ENCODE peak calls at places on chromosomes 4 and X, in eight cellular contexts. S, F, J, X, C, N, Z and Q are unnamed samples. For H3K4me1, the result is how much of the 10 kb centered on the place peaks cover.

GRCh38 chr4:146104541-146104940 is 71.0 kb upstream of the LSM6 start:
- DNase-seq in C (no peak), J (no peak), X (no peak), S (no peak), F (no peak), N (no peak), Z (no peak), Q (no peak)

GRCh38 chr4:81049861-81050423 is 19.4 kb downstream of the BMP3 start:
- DNase-seq in N (no peak), J (no peak), F (no peak), S (no peak), X (no peak), Z (no peak), C (no peak), Q (no peak)

GRCh38 chr4:54098375-54098774 is 1.6 kb upstream of the GSX2 start:
- DNase-seq in J (no peak), N (no peak), F (no peak), S (no peak), C (no peak), X (no peak), Z (no peak), Q (no peak)

GRCh38 chr4:85952518-85952917 is 407.3 kb downstream of the MAPK10 start:
- DNase-seq in S (no peak), X (no peak), F (peak), N (no peak), C (no peak), J (no peak), Z (no peak), Q (no peak)

GRCh38 chr4:67522851-67523671 is 22.2 kb downstream of the CENPC start:
- DNase-seq in C (no peak), J (no peak), S (no peak), X (no peak), Z (no peak), N (no peak), F (no peak), Q (no peak)

GRCh38 chr4:143771269-143771668 is 70.8 kb upstream of the FREM3 start:
- DNase-seq in X (no peak), C (no peak), F (no peak), J (no peak), Z (no peak), S (no peak), N (no peak), Q (no peak)

GRCh38 chr4:126939401-126939800 is 693.4 kb upstream of the INTU start:
- DNase-seq in X (no peak), S (no peak), F (no peak), C (no peak), N (no peak), Z (no peak), J (no peak), Q (no peak)

GRCh38 chrX:75603833-75604232 is 81.0 kb upstream of the ZDHHC15 start:
- DNase-seq in N (no peak), Z (no peak), C (no peak), X (no peak), J (no peak), F (peak), S (no peak), Q (no peak)

GRCh38 chr4:8777320-8778196 is 94.1 kb downstream of the HMX1 start:
- DNase-seq in J (no peak), N (no peak), C (no peak), Z (no peak), S (no peak), F (peak), X (no peak), Q (peak)

GRCh38 chr4:2255501-2256155 is 6.3 kb downstream of the MXD4 start:
- DNase-seq in F (no peak), S (peak), X (peak), J (peak), N (no peak), C (peak), Z (peak), Q (peak)

GRCh38 chrX:21738145-21738949 is 19.6 kb downstream of the SMPX start:
- DNase-seq in Z (no peak), C (no peak), J (no peak), F (peak), S (no peak), X (no peak), N (no peak), Q (no peak)

GRCh38 chr4:111689214-111689613 is 456.0 kb upstream of the FAM241A start:
- DNase-seq in C (peak), X (no peak), J (peak), N (no peak), Z (peak), S (no peak), F (peak), Q (no peak)

GRCh38 chrX:78357342-78358055 is 30.1 kb upstream of the CYSLTR1 start:
- DNase-seq in J (no peak), S (no peak), N (no peak), F (no peak), X (no peak), C (no peak), Z (no peak), Q (no peak)

GRCh38 chr4:154779362-154779947 is 1.6 kb upstream of the RBM46 start:
- DNase-seq in S (no peak), J (no peak), N (no peak), Z (no peak), X (no peak), F (peak), C (no peak), Q (no peak)

GRCh38 chr4:38415682-38416081 is 248.3 kb upstream of the KLF3 start:
- DNase-seq in F (no peak), S (no peak), N (no peak), J (no peak), Z (no peak), X (no peak), C (no peak), Q (no peak)

GRCh38 chr4:16684083-16684482 is 214.4 kb downstream of the LDB2 start:
- DNase-seq in X (no peak), F (no peak), Z (no peak), J (no peak), N (no peak), C (no peak), S (no peak), Q (no peak)

GRCh38 chr4:145098675-145099037 is 545 bp downstream of the ABCE1 start:
- DNase-seq in C (peak), X (no peak), F (peak), S (peak), J (peak), Z (peak), N (no peak), Q (no peak)

DNA sequence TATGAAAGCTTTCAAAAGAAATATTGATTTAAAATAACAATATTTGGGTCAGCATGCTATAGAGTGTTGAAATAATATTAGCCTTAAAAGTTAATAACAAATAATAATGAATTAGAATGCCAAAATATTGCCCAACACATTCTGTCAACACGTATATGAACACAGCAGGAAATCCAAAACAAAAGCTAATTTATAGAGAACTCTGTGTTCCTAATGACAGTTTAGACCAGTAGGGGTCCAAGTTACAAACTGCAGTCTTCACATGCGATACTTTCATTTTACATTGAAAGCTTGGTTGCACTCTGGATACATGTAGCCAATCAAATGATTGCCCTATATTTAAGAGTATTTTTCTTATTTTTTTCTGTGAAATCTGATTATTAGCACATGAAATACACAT is 274.4 kb downstream of the DCTD start:
- DNase-seq in Z (no peak), N (no peak), S (no peak), C (no peak), X (no peak), J (no peak), F (peak), Q (no peak)
- TF ChIP-seq POLR2A in Z (no peak), N (no peak), S (no peak), C (no peak), X (no peak), J (no peak), F (no peak), Q (no peak)

DNA sequence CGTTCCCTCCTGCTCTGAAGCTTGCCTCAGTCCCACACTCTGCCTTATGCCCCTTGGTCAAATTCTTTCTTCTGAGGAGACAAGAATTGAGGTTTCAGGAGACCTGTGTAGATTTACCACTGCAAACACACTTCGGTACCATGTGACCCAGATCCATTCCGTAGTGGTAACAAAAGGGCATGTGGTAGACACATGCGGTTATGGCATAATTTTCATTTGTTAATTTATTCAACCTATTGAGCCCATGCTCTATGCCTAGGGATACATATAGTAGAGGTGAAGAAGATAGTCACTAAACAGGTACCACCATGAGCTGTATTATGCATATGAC is 190.9 kb downstream of the NDST4 start:
- DNase-seq in F (no peak), N (no peak), C (no peak), Z (no peak), J (no peak), X (no peak), S (no peak), Q (no peak)
- H3K4me1 ChIP-seq in F (under half), N (under half), C (under half), Z (under half), J (under half), X (under half), S (under half), Q (under half)

GRCh38 chr4:74453037-74453635 is 8.2 kb downstream of the AREG start:
- DNase-seq in F (peak), N (no peak), X (no peak), C (no peak), Z (no peak), S (no peak), J (no peak), Q (no peak)

GRCh38 chr4:74455361-74456055 is 10.6 kb downstream of the AREG start:
- DNase-seq in S (no peak), X (no peak), F (no peak), C (no peak), N (no peak), Z (no peak), J (no peak), Q (no peak)

GRCh38 chr4:74456056-74456744 is 11.3 kb downstream of the AREG start:
- DNase-seq in S (no peak), X (no peak), N (no peak), Z (no peak), J (no peak), C (no peak), F (peak), Q (no peak)

GRCh38 chr4:74456849-74457395 is 12.0 kb downstream of the AREG start:
- DNase-seq in S (no peak), X (no peak), Z (no peak), C (no peak), N (no peak), J (no peak), F (peak), Q (no peak)

DNA sequence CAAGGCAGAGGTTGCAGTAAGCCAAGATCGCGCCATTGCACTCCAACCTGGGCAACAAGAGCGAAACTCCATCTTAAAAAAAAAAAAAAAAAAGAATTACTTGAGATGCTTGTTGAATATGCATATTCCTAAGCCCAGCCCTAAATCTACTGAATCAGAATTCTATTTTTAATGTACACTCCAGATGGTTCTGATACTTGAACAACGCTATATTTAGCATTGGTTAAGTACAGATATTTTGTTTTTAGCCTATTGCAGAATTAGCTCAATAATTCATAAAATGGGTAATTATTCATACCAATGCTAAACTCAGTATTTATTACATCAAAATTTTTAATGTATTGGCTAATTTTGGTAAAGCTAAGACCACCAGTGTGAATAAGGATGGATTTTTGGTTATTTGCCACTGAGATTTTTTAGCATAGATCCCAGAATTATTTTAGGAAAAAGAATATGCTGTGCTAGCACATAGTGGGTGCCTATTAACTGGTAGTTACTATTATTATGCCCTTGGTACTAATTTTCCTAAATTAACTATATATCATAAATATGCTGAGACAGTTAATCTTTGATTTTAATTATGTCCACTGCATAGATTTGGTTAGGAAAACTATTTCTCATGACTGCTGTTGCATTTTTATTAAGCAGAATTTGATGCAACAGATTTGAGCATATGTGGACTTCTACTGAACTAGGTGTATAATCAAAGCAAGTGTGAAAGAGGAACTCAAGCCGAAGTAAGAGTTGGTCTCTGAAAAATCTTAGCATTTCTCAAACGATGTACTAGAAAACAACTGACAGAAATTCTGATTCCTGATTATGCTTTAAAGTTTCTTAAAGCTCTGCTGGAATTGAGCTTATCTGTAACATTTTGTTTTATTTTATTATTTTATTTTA is 9.2 kb downstream of the AREG start:
- DNase-seq in X (no peak), N (no peak), C (no peak), J (no peak), F (no peak), S (no peak), Z (no peak), Q (no peak)
- TF ChIP-seq POLR2A in X (no peak), N (no peak), C (no peak), J (no peak), F (no peak), S (no peak), Z (no peak), Q (no peak)

GRCh38 chr4:184345573-184345922 is 127.9 kb upstream of the ENPP6 start:
- DNase-seq in X (no peak), C (peak), J (peak), Z (peak), N (no peak), F (no peak), S (no peak), Q (peak)
- H3K4me1 ChIP-seq in X (under half), C (under half), J (half or more), Z (under half), N (half or more), F (under half), S (under half), Q (half or more)

DNA sequence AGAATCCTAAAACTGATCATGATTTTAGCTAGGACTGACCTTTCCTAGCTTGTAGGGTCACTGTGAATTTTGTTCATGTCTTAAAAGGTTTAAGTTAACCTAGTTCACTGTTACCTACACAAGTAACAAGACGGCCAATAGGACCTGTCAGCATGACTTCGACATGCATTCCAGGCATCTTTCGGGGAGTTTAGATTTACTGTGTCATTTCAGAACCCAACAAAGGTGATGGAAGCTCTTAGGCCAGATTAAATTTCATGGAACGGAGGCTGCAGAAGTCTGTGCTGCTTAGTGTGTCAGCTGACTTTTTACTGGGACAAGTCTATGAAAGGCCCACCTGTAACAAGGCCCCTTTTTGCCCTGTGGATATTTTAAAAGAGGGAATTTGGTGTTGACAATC is 93.1 kb downstream of the GATB start:
- DNase-seq in C (no peak), Z (no peak), X (no peak), F (no peak), S (no peak), N (no peak), J (no peak), Q (no peak)
- TF ChIP-seq POLR2A in C (no peak), Z (no peak), X (no peak), F (no peak), S (no peak), N (no peak), J (no peak), Q (no peak)

DNA sequence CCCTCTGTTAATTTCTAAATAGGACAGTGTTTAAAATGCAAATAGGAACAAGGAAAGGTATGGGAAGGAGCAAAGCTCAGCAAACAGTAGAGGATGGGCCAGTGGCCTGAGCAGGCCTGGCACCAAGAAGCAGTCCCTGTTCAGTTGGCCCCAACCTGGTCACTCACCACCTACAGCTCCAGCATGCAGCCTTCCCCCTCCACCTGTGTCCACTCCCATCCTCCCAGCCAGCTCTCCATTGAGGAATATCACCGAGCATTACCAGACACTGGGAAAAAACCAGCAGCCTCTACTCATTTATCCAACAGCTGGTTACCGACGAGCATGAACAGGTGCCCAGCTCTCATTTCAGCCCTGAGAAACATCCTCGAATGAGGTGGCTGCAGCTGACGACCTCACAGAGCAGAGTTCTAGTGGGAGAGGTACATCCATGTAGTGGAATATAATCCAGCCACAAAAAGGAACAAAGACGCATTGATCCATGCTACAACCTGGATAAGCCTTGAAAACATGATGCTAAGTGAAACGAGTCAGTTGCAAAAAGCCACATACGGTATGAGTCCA is 25.6 kb downstream of the CD99L2 start:
- DNase-seq in Z (no peak), N (no peak), S (no peak), F (no peak), J (no peak), C (no peak), X (no peak), Q (no peak)
- H3K4me1 ChIP-seq in Z (under half), N (under half), S (under half), F (under half), J (under half), C (under half), X (under half), Q (under half)

GRCh38 chrX:106917830-106918500 is 2.2 kb upstream of the CLDN2 start:
- DNase-seq in C (no peak), J (peak), X (no peak), S (no peak), Z (no peak), N (no peak), F (peak), Q (no peak)

GRCh38 chrX:106919932-106920452 is at the start of gene CLDN2:
- DNase-seq in F (no peak), X (no peak), S (no peak), Z (no peak), J (no peak), N (no peak), C (no peak), Q (no peak)

GRCh38 chrX:106927023-106927422 is 6.8 kb downstream of the CLDN2 start:
- DNase-seq in S (no peak), F (no peak), C (no peak), N (no peak), J (no peak), Z (no peak), X (no peak), Q (no peak)

GRCh38 chrX:106921637-106922036 is 1.4 kb downstream of the CLDN2 start:
- DNase-seq in F (no peak), S (no peak), C (no peak), X (no peak), J (no peak), N (no peak), Z (no peak), Q (no peak)
- TF ChIP-seq POLR2A in F (no peak), S (no peak), C (no peak), X (no peak), J (no peak), N (no peak), Z (no peak), Q (no peak)

GRCh38 chr4:13984996-13985780 is 357.7 kb upstream of the BOD1L1 start:
- DNase-seq in N (no peak), C (no peak), S (no peak), F (no peak), X (no peak), J (peak), Z (no peak), Q (no peak)
- H3K4me1 ChIP-seq in N (under half), C (under half), S (under half), F (half or more), X (under half), J (under half), Z (under half), Q (under half)

DNA sequence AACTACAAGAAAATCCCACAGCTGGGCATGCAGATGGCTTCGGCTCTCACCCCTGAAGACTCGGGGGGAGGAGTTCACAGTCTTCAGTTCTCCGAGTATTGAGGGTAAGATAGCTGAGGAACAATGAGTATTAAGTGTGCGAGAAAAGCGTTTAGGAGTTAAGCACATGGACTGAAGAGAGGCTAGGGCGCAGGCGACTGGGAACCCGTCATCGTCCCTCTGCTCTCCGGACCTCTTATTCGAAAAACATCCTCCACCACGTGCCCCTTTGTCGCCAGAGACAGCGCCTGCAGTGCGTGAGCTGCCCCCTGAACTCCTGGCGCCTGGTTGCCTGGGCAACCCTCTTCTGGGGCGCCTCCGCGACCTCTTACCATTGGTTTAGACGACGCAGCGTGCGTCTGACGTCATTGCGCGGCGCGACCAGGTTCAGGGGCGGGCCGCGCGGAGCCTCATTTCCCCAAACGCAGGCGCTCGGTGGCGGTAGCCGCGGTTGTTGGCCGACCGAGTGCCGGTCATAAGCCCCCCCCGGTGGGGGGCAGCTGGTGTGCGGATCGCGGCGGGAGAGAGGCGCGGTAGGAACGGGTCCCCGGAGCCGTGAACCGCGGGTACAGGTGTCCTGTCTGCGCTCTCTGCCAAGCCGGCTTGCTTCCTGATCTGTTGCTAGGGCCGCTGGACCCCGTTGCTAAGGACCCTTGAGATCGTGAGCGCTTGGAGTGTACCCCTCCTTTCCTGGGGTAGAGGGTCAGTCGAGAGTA is at the start of gene PACRGL:
- DNase-seq in X (peak), S (peak), C (peak), J (peak), Z (peak), N (peak), F (peak), Q (peak)
- TF ChIP-seq POLR2A in X (peak), S (no peak), C (peak), J (peak), Z (peak), N (no peak), F (peak), Q (no peak)